ENCODE peak calls at places on chromosome 16, in seven cellular contexts. One of them, this sample, is unnamed.

GRCh38 chr16:7456221-7456620 is 123.6 kb downstream of the RBFOX1 start:
- DNase-seq in Panc1: no peak
- DNase-seq in fibroblast of lung: no peak
- DNase-seq in transverse colon: no peak
- DNase-seq in hepatocyte: no peak
- DNase-seq in A673: no peak
- DNase-seq in MM.1S: no peak
- DNase-seq in this sample: no peak

GRCh38 chr16:77788196-77789084 is at the start of gene VAT1L:
- DNase-seq in fibroblast of lung: peak; percentile 66
- DNase-seq in hepatocyte: peak; percentile 49
- DNase-seq in Panc1: no peak
- DNase-seq in transverse colon: no peak
- DNase-seq in A673: no peak
- DNase-seq in MM.1S: peak; percentile 10
- DNase-seq in this sample: no peak

GRCh38 chr16:12543700-12544476 is 259.8 kb downstream of the CPPED1 start:
- DNase-seq in fibroblast of lung: no peak
- DNase-seq in hepatocyte: no peak
- DNase-seq in transverse colon: no peak
- DNase-seq in MM.1S: no peak
- DNase-seq in A673: no peak
- DNase-seq in Panc1: no peak
- DNase-seq in this sample: no peak

GRCh38 chr16:57760357-57761160 is 25.0 kb downstream of the KATNB1 start:
- DNase-seq in MM.1S: no peak
- DNase-seq in fibroblast of lung: no peak
- DNase-seq in Panc1: no peak
- DNase-seq in A673: no peak
- DNase-seq in hepatocyte: no peak
- DNase-seq in transverse colon: no peak
- DNase-seq in this sample: no peak

GRCh38 chr16:86490859-86491642 is 19.3 kb upstream of the FOXF1 start:
- DNase-seq in Panc1: no peak
- DNase-seq in hepatocyte: no peak
- DNase-seq in fibroblast of lung: no peak
- DNase-seq in A673: no peak
- DNase-seq in MM.1S: no peak
- DNase-seq in transverse colon: no peak
- DNase-seq in this sample: no peak

GRCh38 chr16:9408297-9408696 is 316.9 kb downstream of the HAPSTR1 start:
- DNase-seq in A673: peak; percentile 72
- DNase-seq in hepatocyte: no peak
- DNase-seq in transverse colon: no peak
- DNase-seq in Panc1: no peak
- DNase-seq in MM.1S: no peak
- DNase-seq in fibroblast of lung: no peak
- DNase-seq in this sample: no peak

GRCh38 chr16:4309833-4310266 is 6.0 kb upstream of the GLIS2 start:
- DNase-seq in MM.1S: peak; percentile 76
- DNase-seq in fibroblast of lung: peak; percentile 83
- DNase-seq in transverse colon: peak; percentile 72
- DNase-seq in hepatocyte: peak; percentile 84
- DNase-seq in A673: peak; percentile 48
- DNase-seq in Panc1: no peak
- DNase-seq in this sample: peak; percentile 42

GRCh38 chr16:4935231-4935855 is 1.6 kb downstream of the PPL start:
- DNase-seq in A673: no peak
- DNase-seq in MM.1S: no peak
- DNase-seq in transverse colon: peak; percentile 65
- DNase-seq in Panc1: no peak
- DNase-seq in hepatocyte: peak; percentile 61
- DNase-seq in fibroblast of lung: peak; percentile 92
- DNase-seq in this sample: no peak

GRCh38 chr16:15946257-15947044 is 3.0 kb upstream of the ABCC1 start:
- DNase-seq in transverse colon: no peak
- DNase-seq in fibroblast of lung: peak; percentile 82
- DNase-seq in A673: peak; percentile 62
- DNase-seq in MM.1S: no peak
- DNase-seq in Panc1: peak; percentile 81
- DNase-seq in hepatocyte: peak; percentile 21
- DNase-seq in this sample: no peak

GRCh38 chr16:67860589-67861398 is 12.1 kb upstream of the EDC4 start:
- DNase-seq in Panc1: no peak
- DNase-seq in MM.1S: no peak
- DNase-seq in A673: no peak
- DNase-seq in transverse colon: no peak
- DNase-seq in hepatocyte: no peak
- DNase-seq in fibroblast of lung: peak; percentile 72
- DNase-seq in this sample: no peak

GRCh38 chr16:1786242-1787055 is 3.7 kb downstream of the NUBP2 start:
- DNase-seq in MM.1S: no peak
- DNase-seq in transverse colon: no peak
- DNase-seq in A673: no peak
- DNase-seq in hepatocyte: peak; percentile 5
- DNase-seq in Panc1: no peak
- DNase-seq in fibroblast of lung: no peak
- DNase-seq in this sample: no peak

GRCh38 chr16:56600398-56600999 is 7.9 kb upstream of the MT2A start:
- DNase-seq in MM.1S: peak; percentile 66
- DNase-seq in A673: peak; percentile 69
- DNase-seq in fibroblast of lung: peak; percentile 63
- DNase-seq in Panc1: no peak
- DNase-seq in hepatocyte: peak; percentile 39
- DNase-seq in transverse colon: no peak
- DNase-seq in this sample: no peak

GRCh38 chr16:3021449-3022207 is 1.5 kb downstream of the TNFRSF12A start:
- DNase-seq in hepatocyte: peak; percentile 93
- DNase-seq in MM.1S: no peak
- DNase-seq in fibroblast of lung: peak; percentile 88
- DNase-seq in Panc1: peak; percentile 68
- DNase-seq in A673: peak; percentile 87
- DNase-seq in transverse colon: peak; percentile 87
- DNase-seq in this sample: peak; percentile 80

GRCh38 chr16:21275529-21275928 is 2.6 kb downstream of the CRYM start:
- DNase-seq in fibroblast of lung: no peak
- DNase-seq in Panc1: no peak
- DNase-seq in hepatocyte: no peak
- DNase-seq in MM.1S: no peak
- DNase-seq in A673: no peak
- DNase-seq in transverse colon: no peak
- DNase-seq in this sample: no peak

GRCh38 chr16:21279501-21279900 is 1.4 kb upstream of the CRYM start:
- DNase-seq in transverse colon: no peak
- DNase-seq in fibroblast of lung: peak; percentile 9
- DNase-seq in Panc1: no peak
- DNase-seq in MM.1S: no peak
- DNase-seq in hepatocyte: no peak
- DNase-seq in A673: no peak
- DNase-seq in this sample: no peak

GRCh38 chr16:21276090-21276489 is 2.0 kb downstream of the CRYM start:
- DNase-seq in MM.1S: no peak
- DNase-seq in A673: no peak
- DNase-seq in hepatocyte: no peak
- DNase-seq in fibroblast of lung: no peak
- DNase-seq in transverse colon: no peak
- DNase-seq in Panc1: no peak
- DNase-seq in this sample: no peak

GRCh38 chr16:21277045-21277926 is 804 bp downstream of the CRYM start:
- DNase-seq in fibroblast of lung: no peak
- DNase-seq in hepatocyte: no peak
- DNase-seq in transverse colon: no peak
- DNase-seq in Panc1: no peak
- DNase-seq in MM.1S: no peak
- DNase-seq in A673: no peak
- DNase-seq in this sample: no peak

DNA sequence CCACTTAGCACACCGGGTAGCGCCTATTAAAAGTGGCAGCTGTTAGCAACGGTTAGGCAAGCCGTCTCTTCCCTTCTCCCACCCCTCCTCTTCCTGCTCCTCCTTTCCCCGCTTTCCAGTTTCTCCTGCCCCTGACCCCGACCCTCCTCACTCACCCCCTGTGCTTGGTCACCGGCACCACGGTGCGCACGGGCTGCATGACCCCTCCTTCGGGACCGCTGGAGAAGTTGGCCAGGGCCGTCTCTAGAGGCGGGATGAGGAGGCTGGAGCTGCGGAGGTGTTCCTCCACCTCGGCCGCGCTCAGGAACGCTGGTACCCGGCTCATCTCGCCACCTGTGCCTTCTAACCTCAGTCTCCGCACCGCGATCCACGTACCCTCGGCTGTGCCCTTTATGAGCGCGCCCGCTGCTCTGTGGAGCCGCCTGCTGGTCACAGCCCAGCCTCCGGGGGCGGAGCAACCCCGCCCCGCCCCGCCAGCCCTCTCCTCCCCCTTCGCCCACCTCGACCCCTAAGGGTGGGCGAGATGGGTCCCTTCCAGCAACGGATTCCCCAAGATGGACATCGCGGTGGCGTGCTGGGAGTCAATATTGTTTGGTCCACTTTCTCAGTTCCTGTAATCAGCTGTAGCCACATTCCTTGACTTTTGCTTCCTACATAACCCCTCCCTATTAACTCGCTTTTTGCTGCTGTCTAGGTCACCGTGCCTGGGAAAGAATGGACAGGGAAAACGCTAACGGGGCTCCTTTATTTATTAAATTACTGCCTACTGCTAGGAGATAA is at the start of gene CRYM:
- DNase-seq in Panc1: no peak
- DNase-seq in A673: peak; percentile 49
- DNase-seq in transverse colon: peak; percentile 80
- DNase-seq in MM.1S: peak; percentile 70
- DNase-seq in hepatocyte: peak; percentile 85
- DNase-seq in fibroblast of lung: peak; percentile 29
- DNase-seq in this sample: no peak
- H3K27me3 ChIP-seq in Panc1: peaks cover 46% of the 10 kb centered on the region
- H3K27me3 ChIP-seq in A673: peaks cover 79% of the 10 kb centered on the region
- H3K27me3 ChIP-seq in transverse colon: peaks cover 28% of the 10 kb centered on the region
- H3K27me3 ChIP-seq in MM.1S: no peaks in the 10 kb centered on the region
- H3K27me3 ChIP-seq in hepatocyte: peaks cover 14% of the 10 kb centered on the region
- H3K27me3 ChIP-seq in fibroblast of lung: peaks cover 41% of the 10 kb centered on the region
- H3K27me3 ChIP-seq in this sample: peaks cover 11% of the 10 kb centered on the region

DNA sequence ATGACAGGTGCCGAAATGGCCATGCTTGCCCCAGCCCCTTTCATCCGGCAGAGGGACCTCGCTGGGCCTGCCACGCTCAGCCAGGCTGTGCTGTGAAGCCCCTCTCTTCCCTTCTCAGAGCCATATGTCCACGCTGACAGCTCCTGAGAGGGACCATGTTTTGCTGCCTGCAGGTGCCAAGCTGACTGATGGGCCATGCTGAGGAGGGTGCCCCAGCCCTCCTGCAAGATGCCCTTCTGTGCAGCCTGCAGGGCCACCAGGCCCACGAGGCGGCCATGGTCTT is 33.1 kb upstream of the CDH15 start:
- DNase-seq in hepatocyte: no peak
- DNase-seq in Panc1: no peak
- DNase-seq in MM.1S: no peak
- DNase-seq in A673: no peak
- DNase-seq in transverse colon: no peak
- DNase-seq in fibroblast of lung: no peak
- DNase-seq in this sample: no peak
- TF ChIP-seq CTCF in hepatocyte: no peak
- TF ChIP-seq CTCF in Panc1: no peak
- TF ChIP-seq CTCF in MM.1S: no peak
- TF ChIP-seq CTCF in A673: no peak
- TF ChIP-seq CTCF in transverse colon: no peak
- TF ChIP-seq CTCF in fibroblast of lung: no peak
- TF ChIP-seq CTCF in this sample: no peak

GRCh38 chr16:89553733-89554132 is 6.7 kb upstream of the RPL13 start:
- DNase-seq in Panc1: no peak
- DNase-seq in hepatocyte: no peak
- DNase-seq in A673: no peak
- DNase-seq in fibroblast of lung: no peak
- DNase-seq in transverse colon: no peak
- DNase-seq in MM.1S: no peak
- DNase-seq in this sample: no peak

GRCh38 chr16:89554343-89554742 is 6.1 kb upstream of the RPL13 start:
- DNase-seq in hepatocyte: no peak
- DNase-seq in MM.1S: no peak
- DNase-seq in A673: no peak
- DNase-seq in Panc1: no peak
- DNase-seq in transverse colon: no peak
- DNase-seq in fibroblast of lung: no peak
- DNase-seq in this sample: no peak

GRCh38 chr16:89555780-89556179 is 4.7 kb upstream of the RPL13 start:
- DNase-seq in A673: no peak
- DNase-seq in transverse colon: no peak
- DNase-seq in fibroblast of lung: no peak
- DNase-seq in hepatocyte: no peak
- DNase-seq in MM.1S: no peak
- DNase-seq in Panc1: no peak
- DNase-seq in this sample: no peak

GRCh38 chr16:89556750-89557149 is 3.7 kb upstream of the RPL13 start:
- DNase-seq in Panc1: no peak
- DNase-seq in A673: no peak
- DNase-seq in transverse colon: no peak
- DNase-seq in hepatocyte: no peak
- DNase-seq in MM.1S: no peak
- DNase-seq in fibroblast of lung: no peak
- DNase-seq in this sample: no peak

DNA sequence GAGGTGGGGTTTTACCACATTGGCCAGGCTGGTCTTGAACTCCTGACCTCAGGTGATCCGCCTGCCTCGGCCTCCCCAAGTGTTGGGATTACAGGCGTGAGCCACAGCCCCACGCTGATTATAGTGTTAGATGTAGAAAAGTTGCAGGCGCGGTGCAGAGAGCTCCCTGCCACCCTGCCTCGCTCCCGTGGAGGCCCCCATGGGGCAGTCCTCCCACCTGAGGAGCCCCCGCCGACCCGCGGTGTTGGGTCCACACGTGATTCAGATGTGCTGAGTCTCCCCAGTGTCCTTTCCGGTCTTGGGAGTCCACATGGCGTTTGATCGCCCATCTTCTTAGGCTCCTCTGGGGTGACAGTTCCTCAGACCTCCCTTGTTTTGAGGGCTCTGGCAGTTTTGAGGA is 5.2 kb upstream of the RPL13 start:
- DNase-seq in MM.1S: no peak
- DNase-seq in fibroblast of lung: no peak
- DNase-seq in transverse colon: no peak
- DNase-seq in A673: no peak
- DNase-seq in Panc1: no peak
- DNase-seq in hepatocyte: no peak
- DNase-seq in this sample: no peak
- H3K27me3 ChIP-seq in MM.1S: no peaks in the 10 kb centered on the region
- H3K27me3 ChIP-seq in fibroblast of lung: no peaks in the 10 kb centered on the region
- H3K27me3 ChIP-seq in transverse colon: no peaks in the 10 kb centered on the region
- H3K27me3 ChIP-seq in A673: no peaks in the 10 kb centered on the region
- H3K27me3 ChIP-seq in Panc1: no peaks in the 10 kb centered on the region
- H3K27me3 ChIP-seq in hepatocyte: no peaks in the 10 kb centered on the region
- H3K27me3 ChIP-seq in this sample: no peaks in the 10 kb centered on the region

DNA sequence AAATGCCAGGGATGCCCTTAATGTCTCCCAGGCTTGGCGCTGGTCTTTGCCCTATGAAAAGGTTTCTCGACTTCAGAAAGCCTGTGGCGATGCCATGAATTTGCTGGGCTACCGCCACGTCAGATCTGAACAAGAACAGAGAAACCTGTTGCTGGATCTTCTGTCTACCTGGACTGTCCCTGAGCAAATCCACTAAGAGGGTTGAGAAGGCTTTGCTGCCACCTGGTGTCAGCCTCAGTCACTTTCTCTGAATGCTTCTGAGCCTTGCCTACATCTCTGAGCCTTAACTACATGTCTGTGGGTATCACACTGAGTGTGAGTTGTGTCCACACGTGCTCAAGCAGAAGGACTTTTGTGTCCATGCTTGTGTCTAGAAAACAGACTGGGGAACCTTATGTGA is 11.4 kb downstream of the CHST4 start:
- DNase-seq in A673: peak; percentile 43
- DNase-seq in fibroblast of lung: peak; percentile 24
- DNase-seq in Panc1: no peak
- DNase-seq in transverse colon: peak; percentile 55
- DNase-seq in hepatocyte: peak; percentile 73
- DNase-seq in MM.1S: peak; percentile 61
- DNase-seq in this sample: no peak
- TF ChIP-seq CTCF in A673: peak; percentile 71
- TF ChIP-seq CTCF in fibroblast of lung: peak; percentile 41
- TF ChIP-seq CTCF in Panc1: peak; percentile 67
- TF ChIP-seq CTCF in transverse colon: peak; percentile 52
- TF ChIP-seq CTCF in hepatocyte: peak; percentile 64
- TF ChIP-seq CTCF in MM.1S: peak; percentile 74
- TF ChIP-seq CTCF in this sample: peak; percentile 63

This sample was measured in kidney epithelial cell.